ENCODE peak calls at places on chromosome 20, in five cellular contexts. S is K562, F is A549, Z is HepG2, R is H1. A is an unnamed sample.

GRCh38 chr20:15528386-15529111 is 1044.7 kb downstream of the KIF16B start:
- DNase-seq in S (no peak), F (no peak), Z (no peak), R (no peak), A (no peak)

GRCh38 chr20:8432435-8433148 is 300.5 kb downstream of the PLCB1 start:
- DNase-seq in S (no peak), F (no peak), Z (no peak), R (no peak), A (no peak)

GRCh38 chr20:30487947-30488926 is 769.2 kb upstream of the DEFB115 start:
- DNase-seq in S (no peak), F (no peak), Z (no peak), R (no peak), A (no peak)

GRCh38 chr20:33576432-33576883 is 85.7 kb upstream of the C20orf144 start:
- DNase-seq in S (no peak), F (peak; percentile 12), Z (no peak), R (no peak), A (no peak)

GRCh38 chr20:51725584-51726176 is 42.5 kb downstream of the ATP9A start:
- DNase-seq in S (no peak), F (no peak), Z (peak; percentile 88), R (no peak), A (no peak)

GRCh38 chr20:51366155-51366886 is 176.2 kb downstream of the NFATC2 start:
- DNase-seq in S (no peak), F (peak; percentile 90), Z (no peak), R (no peak), A (peak; percentile 95)

GRCh38 chr20:17890330-17890729 is 78.3 kb downstream of the SNX5 start:
- DNase-seq in S (no peak), F (no peak), Z (no peak), R (no peak), A (no peak)

GRCh38 chr20:10877345-10877744 is 203.5 kb upstream of the JAG1 start:
- DNase-seq in S (no peak), F (no peak), Z (no peak), R (no peak), A (no peak)

GRCh38 chr20:10550204-10551118 is 115.4 kb downstream of the SLX4IP start:
- DNase-seq in S (no peak), F (no peak), Z (no peak), R (no peak), A (no peak)

GRCh38 chr20:15475483-15475882 is 1097.8 kb downstream of the KIF16B start:
- DNase-seq in S (no peak), F (no peak), Z (no peak), R (no peak), A (no peak)

DNA sequence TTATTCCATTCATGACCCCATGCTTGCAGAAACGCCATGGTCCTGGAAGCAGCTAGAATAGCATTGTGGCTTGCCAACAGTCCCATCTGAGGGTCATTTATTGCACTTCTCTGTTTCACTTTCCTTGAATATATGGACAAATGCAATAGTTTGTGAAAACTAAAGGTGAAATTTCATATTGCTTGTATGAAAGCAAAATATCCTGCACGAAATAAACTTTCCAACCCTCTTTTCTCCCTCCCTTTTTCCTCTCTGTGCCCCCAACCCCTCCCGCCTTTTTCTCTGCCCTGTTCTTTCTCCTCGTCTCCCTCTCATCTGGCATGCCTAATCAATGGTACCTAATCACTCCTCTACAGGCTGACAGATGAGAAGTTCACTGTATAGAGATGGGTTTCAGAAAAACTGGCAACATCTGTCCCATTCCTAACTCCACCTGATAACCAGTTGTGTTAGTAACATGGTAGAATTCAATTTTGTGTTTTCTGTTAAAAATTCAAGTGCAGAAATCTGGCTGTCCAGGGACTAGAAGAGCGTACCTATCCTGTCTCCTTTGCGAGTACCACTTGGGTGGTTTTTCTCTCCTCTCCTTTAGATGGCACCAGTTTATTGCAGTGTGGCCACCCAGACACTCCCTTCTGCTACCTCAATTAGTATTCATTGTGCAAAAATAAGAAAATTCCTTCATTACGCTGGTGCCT is 198.6 kb downstream of the FOXA2 start:
- DNase-seq in S (peak; percentile 13), F (peak; percentile 74), Z (peak; percentile 75), R (no peak), A (no peak)
- H3K27ac ChIP-seq in S (no peak overlapping the region), F (peak overlapping the region; percentile 57), Z (no peak overlapping the region), R (no peak overlapping the region), A (no peak overlapping the region)

GRCh38 chr20:6231551-6231950 is 108.7 kb upstream of the FERMT1 start:
- DNase-seq in S (no peak), F (no peak), Z (no peak), R (no peak), A (peak; percentile 66)
- TF ChIP-seq JUN in S (no peak), F (no peak), Z (no peak), R (no peak), A (no peak)

GRCh38 chr20:37913563-37914366 is 10.8 kb downstream of the VSTM2L start:
- DNase-seq in S (no peak), F (no peak), Z (no peak), R (no peak), A (no peak)

GRCh38 chr20:37915434-37915787 is 12.5 kb downstream of the VSTM2L start:
- DNase-seq in S (no peak), F (no peak), Z (no peak), R (no peak), A (no peak)

GRCh38 chr20:37914672-37915433 is 11.9 kb downstream of the VSTM2L start:
- DNase-seq in S (no peak), F (no peak), Z (peak; percentile 41), R (no peak), A (no peak)

GRCh38 chr20:37912874-37913273 is 9.9 kb downstream of the VSTM2L start:
- DNase-seq in S (no peak), F (no peak), Z (no peak), R (no peak), A (no peak)

GRCh38 chr20:37914367-37914671 is 11.4 kb downstream of the VSTM2L start:
- DNase-seq in S (no peak), F (no peak), Z (no peak), R (no peak), A (no peak)
- H3K4me3 ChIP-seq in S (no peak overlapping the region), F (no peak overlapping the region), Z (peak overlapping the region; percentile 49), R (peak overlapping the region; percentile 34), A (no peak overlapping the region)

GRCh38 chr20:22728146-22728745 is 143.9 kb upstream of the FOXA2 start:
- DNase-seq in S (no peak), F (no peak), Z (no peak), R (no peak), A (no peak)
- H3K27ac ChIP-seq in S (no peak overlapping the region), F (peak overlapping the region; percentile 70), Z (no peak overlapping the region), R (no peak overlapping the region), A (no peak overlapping the region)

GRCh38 chr20:58011947-58012610 is 216.4 kb downstream of the ANKRD60 start:
- DNase-seq in S (no peak), F (no peak), Z (no peak), R (no peak), A (no peak)

GRCh38 chr20:58008866-58009265 is 219.6 kb downstream of the ANKRD60 start:
- DNase-seq in S (no peak), F (no peak), Z (no peak), R (no peak), A (no peak)

GRCh38 chr20:58011106-58011946 is 217.1 kb downstream of the ANKRD60 start:
- DNase-seq in S (no peak), F (no peak), Z (no peak), R (no peak), A (no peak)

GRCh38 chr20:58010186-58010585 is 218.3 kb downstream of the ANKRD60 start:
- DNase-seq in S (no peak), F (no peak), Z (no peak), R (no peak), A (no peak)

GRCh38 chr20:58010666-58011065 is 217.8 kb downstream of the ANKRD60 start:
- DNase-seq in S (no peak), F (no peak), Z (no peak), R (no peak), A (no peak)
- TF ChIP-seq JUN in S (no peak), F (no peak), Z (no peak), R (no peak), A (no peak)

GRCh38 chr20:20253039-20253743 is 114.7 kb upstream of the INSM1 start:
- DNase-seq in S (no peak), F (no peak), Z (no peak), R (no peak), A (no peak)
- H3K4me3 ChIP-seq in S (no peak overlapping the region), F (no peak overlapping the region), Z (no peak overlapping the region), R (no peak overlapping the region), A (no peak overlapping the region)

GRCh38 chr20:38075161-38075998 is 41.8 kb downstream of the RPRD1B start:
- DNase-seq in S (no peak), F (no peak), Z (peak; percentile 71), R (no peak), A (no peak)

GRCh38 chr20:38076548-38076947 is 43.0 kb downstream of the RPRD1B start:
- DNase-seq in S (no peak), F (no peak), Z (no peak), R (no peak), A (no peak)

GRCh38 chr20:38067717-38068365 is 34.3 kb downstream of the RPRD1B start:
- DNase-seq in S (no peak), F (no peak), Z (no peak), R (no peak), A (no peak)

GRCh38 chr20:38073307-38074010 is 39.9 kb downstream of the RPRD1B start:
- DNase-seq in S (peak; percentile 60), F (peak; percentile 22), Z (peak; percentile 76), R (no peak), A (peak; percentile 96)

GRCh38 chr20:38072885-38073284 is 39.3 kb downstream of the RPRD1B start:
- DNase-seq in S (no peak), F (no peak), Z (no peak), R (no peak), A (no peak)
- H3K27ac ChIP-seq in S (no peak overlapping the region), F (no peak overlapping the region), Z (no peak overlapping the region), R (no peak overlapping the region), A (peak overlapping the region; percentile 35)

GRCh38 chr20:63322146-63322922 is 29.3 kb downstream of the COL20A1 start:
- DNase-seq in S (peak; percentile 36), F (no peak), Z (no peak), R (no peak), A (no peak)

GRCh38 chr20:63321148-63321831 is 28.3 kb downstream of the COL20A1 start:
- DNase-seq in S (no peak), F (no peak), Z (no peak), R (no peak), A (no peak)

GRCh38 chr20:63325021-63325471 is 32.1 kb downstream of the COL20A1 start:
- DNase-seq in S (no peak), F (no peak), Z (no peak), R (no peak), A (no peak)

GRCh38 chr20:63323298-63323820 is 30.4 kb downstream of the COL20A1 start:
- DNase-seq in S (peak; percentile 50), F (peak; percentile 36), Z (no peak), R (no peak), A (no peak)

GRCh38 chr20:63322923-63323253 is 29.9 kb downstream of the COL20A1 start:
- DNase-seq in S (no peak), F (no peak), Z (no peak), R (no peak), A (no peak)
- TF ChIP-seq JUN in S (no peak), F (no peak), Z (no peak), R (no peak), A (no peak)

A was measured in endothelial cell of umbilical vein.